ENCODE peak calls at places on chromosomes 5 and 9, in six cellular contexts. I is immature natural killer cell, E is midbrain, W is GM12865, N is neural progenitor cell, V is endothelial cell. U is an unnamed sample.

GRCh38 chr5:14158890-14159666 is 15.9 kb downstream of the TRIO start:
- DNase-seq in I (no peak), E (no peak), W (no peak), N (no peak), V (no peak), U (no peak)

GRCh38 chr9:116589392-116590354 is 97.4 kb upstream of the TRIM32 start:
- DNase-seq in I (no peak), E (no peak), W (peak), N (peak), V (peak), U (peak)

GRCh38 chr9:108290839-108291585 is 564.8 kb downstream of the ACTL7B start:
- DNase-seq in I (no peak), E (no peak), W (peak), N (no peak), V (no peak), U (no peak)

GRCh38 chr5:52491829-52492217 is 295.9 kb upstream of the ITGA1 start:
- DNase-seq in I (no peak), E (no peak), W (no peak), N (no peak), V (no peak), U (no peak)

GRCh38 chr9:134435527-134436355 is 109.5 kb downstream of the RXRA start:
- DNase-seq in I (no peak), E (peak), W (no peak), N (no peak), V (no peak), U (no peak)

GRCh38 chr5:146565764-146566163 is 49.8 kb upstream of the GPR151 start:
- DNase-seq in I (peak), E (peak), W (peak), N (peak), V (peak), U (peak)

GRCh38 chr9:96031366-96031824 is 155.9 kb downstream of the ERCC6L2 start:
- DNase-seq in I (no peak), E (peak), W (no peak), N (no peak), V (no peak), U (no peak)

GRCh38 chr9:133955821-133956411 is 36.2 kb downstream of the VAV2 start:
- DNase-seq in I (no peak), E (no peak), W (peak), N (peak), V (peak), U (peak)

GRCh38 chr5:178286226-178287090 is 53.9 kb upstream of the PHYKPL start:
- DNase-seq in I (no peak), E (no peak), W (no peak), N (no peak), V (no peak), U (no peak)

GRCh38 chr9:74496819-74497749 is at the start of gene RORB:
- DNase-seq in I (peak), E (peak), W (peak), N (peak), V (peak), U (peak)

GRCh38 chr9:124040935-124041816 is 29.6 kb downstream of the LHX2 start:
- DNase-seq in I (peak), E (peak), W (peak), N (peak), V (peak), U (peak)

GRCh38 chr5:178227138-178227659 is 5.4 kb downstream of the PHYKPL start:
- DNase-seq in I (no peak), E (no peak), W (no peak), N (no peak), V (no peak), U (no peak)

GRCh38 chr5:93274291-93274690 is 306.7 kb downstream of the NR2F1-AS1 start:
- DNase-seq in I (no peak), E (no peak), W (no peak), N (peak), V (no peak), U (no peak)

GRCh38 chr9:135587658-135588057 is 26.1 kb downstream of the PAEP start:
- DNase-seq in I (no peak), E (no peak), W (no peak), N (no peak), V (no peak), U (no peak)

U was measured in GM20000.